ENCODE peak calls at places on chromosomes 3 and 15, in four cellular contexts. M, R, J and I are unnamed samples.
A peak's percentile ranks its signal among the peaks of the same experiment; 100 is the strongest.

GRCh38 chr15:41546846-41547786 is 3.1 kb upstream of the RPAP1 start:
- DNase-seq in M (no peak), R (no peak), J (no peak), I (no peak)

GRCh38 chr3:38114875-38115644 is 21.9 kb downstream of the ACAA1 start:
- DNase-seq in M (peak; percentile 20), R (no peak), J (no peak), I (no peak)

GRCh38 chr15:70608156-70608555 is 155.2 kb downstream of the UACA start:
- DNase-seq in M (no peak), R (no peak), J (peak; percentile 53), I (no peak)

GRCh38 chr3:14344351-14344750 is 58.1 kb upstream of the SLC6A6 start:
- DNase-seq in M (no peak), R (no peak), J (no peak), I (no peak)

GRCh38 chr3:39531681-39532080 is 64.2 kb downstream of the MOBP start:
- DNase-seq in M (no peak), R (no peak), J (peak; percentile 4), I (no peak)

GRCh38 chr3:8846176-8846575 is 76.8 kb upstream of the OXTR start:
- DNase-seq in M (no peak), R (no peak), J (no peak), I (no peak)

GRCh38 chr3:183149915-183150825 is 12.4 kb downstream of the LAMP3 start:
- DNase-seq in M (no peak), R (no peak), J (peak; percentile 60), I (no peak)

GRCh38 chr3:184580376-184580775 is 18.8 kb downstream of the EPHB3 start:
- DNase-seq in M (no peak), R (no peak), J (no peak), I (no peak)

GRCh38 chr15:95281470-95281869 is 1049.0 kb upstream of the NR2F2 start:
- DNase-seq in M (no peak), R (no peak), J (no peak), I (no peak)

GRCh38 chr15:37995461-37996347 is 61.3 kb downstream of the TMCO5A start:
- DNase-seq in M (peak; percentile 31), R (peak; percentile 48), J (peak; percentile 57), I (no peak)

GRCh38 chr3:127753338-127753737 is 69.0 kb downstream of the MGLL start:
- DNase-seq in M (no peak), R (no peak), J (no peak), I (no peak)

DNA sequence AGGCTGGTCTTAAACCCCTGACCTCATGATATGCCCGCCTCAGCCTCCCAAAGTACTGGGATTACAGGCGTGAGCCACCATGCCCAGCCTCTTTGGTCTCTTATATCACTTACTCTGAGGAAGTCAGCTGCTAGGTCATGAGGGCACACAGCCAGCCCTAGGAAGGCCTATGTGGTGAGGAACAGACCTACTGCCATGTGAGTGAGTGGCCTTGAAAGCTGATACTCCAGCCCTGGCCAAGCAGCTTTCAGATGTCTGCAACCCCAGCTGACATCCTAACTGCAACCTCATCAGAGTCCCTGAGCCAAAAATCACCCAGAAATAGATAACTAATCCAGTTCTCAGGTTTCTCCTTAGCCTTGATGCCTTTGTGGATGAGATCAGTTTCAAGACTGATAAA is 224.3 kb downstream of the EDEM1 start:
- DNase-seq in M (no peak), R (no peak), J (no peak), I (no peak)
- TF ChIP-seq CTCF in M (no peak), R (no peak), J (no peak), I (no peak)

DNA sequence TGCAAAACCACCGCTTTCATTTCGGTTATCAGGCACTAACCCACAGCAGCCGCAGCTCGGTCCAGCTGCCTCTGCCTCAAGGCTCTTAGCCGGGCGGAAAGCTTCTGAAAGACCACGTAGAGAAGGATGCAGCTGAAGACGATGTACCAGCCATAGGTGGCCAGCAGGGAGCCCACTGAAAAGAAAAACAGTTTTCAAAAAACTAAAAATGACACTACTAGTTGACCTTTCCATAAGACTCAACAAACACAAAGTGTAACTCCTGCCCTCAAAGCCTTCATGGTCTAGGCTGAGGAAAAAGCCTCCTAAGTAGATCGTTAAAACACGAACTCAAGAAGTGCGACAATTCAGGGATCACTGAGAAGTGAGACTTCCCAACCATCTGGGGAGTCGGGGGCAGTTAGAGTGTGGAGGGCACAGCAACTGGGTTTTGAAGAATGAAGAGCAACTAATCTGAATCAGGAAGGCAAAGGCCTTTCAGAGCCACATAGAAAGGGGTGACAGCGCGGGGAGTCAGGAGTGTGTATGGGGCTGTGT is 716 bp downstream of the SELENOS start:
- DNase-seq in M (no peak), R (no peak), J (peak; percentile 67), I (no peak)
- TF ChIP-seq CTCF in M (no peak), R (no peak), J (peak; percentile 20), I (peak; percentile 70)

DNA sequence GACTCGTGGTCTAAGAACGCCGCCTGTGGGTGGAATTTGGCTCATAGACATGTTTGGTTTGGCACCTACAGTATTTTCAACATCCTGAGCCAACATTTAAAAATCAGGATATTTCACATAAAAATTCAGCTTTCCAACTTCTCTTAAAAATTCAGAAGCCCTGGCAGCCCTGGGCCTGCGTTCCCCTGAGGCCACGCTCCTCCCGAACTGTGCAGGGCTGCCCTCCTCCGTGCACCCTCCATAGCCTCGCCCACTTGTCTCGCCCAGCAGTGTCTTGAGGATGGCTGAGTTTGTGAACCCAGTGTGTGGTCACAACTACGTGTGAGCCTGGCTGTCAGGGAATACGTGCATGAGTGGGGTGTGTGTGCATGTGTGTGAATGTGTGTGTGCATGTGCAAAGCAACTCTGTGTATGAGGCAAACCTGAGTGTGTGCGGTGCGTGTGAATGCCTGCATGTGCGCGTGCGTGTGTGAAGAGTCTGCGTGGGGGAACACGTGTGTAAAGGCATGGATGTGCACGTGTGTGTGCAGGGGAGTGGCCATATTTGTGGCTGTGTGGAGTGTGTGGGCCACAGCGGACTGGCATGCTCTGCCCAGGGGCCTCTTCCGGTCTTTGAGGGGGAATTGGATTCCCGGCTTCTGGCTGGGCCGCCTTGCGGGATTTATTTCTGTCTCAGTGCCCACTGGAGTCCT is 30.9 kb downstream of the PTH1R start:
- DNase-seq in M (no peak), R (peak; percentile 42), J (no peak), I (no peak)
- TF ChIP-seq CTCF in M (no peak), R (no peak), J (no peak), I (no peak)

GRCh38 chr15:98649621-98649995 is 1.3 kb downstream of the IGF1R start:
- DNase-seq in M (no peak), R (peak; percentile 51), J (peak; percentile 75), I (peak; percentile 57)

GRCh38 chr15:98648654-98649537 is 557 bp downstream of the IGF1R start:
- DNase-seq in M (no peak), R (peak; percentile 50), J (peak; percentile 76), I (peak; percentile 69)

GRCh38 chr15:98647774-98648653 is at the start of gene IGF1R:
- DNase-seq in M (no peak), R (peak; percentile 87), J (peak; percentile 93), I (peak; percentile 90)

GRCh38 chr15:98646546-98647025 is 1.8 kb upstream of the IGF1R start:
- DNase-seq in M (no peak), R (no peak), J (no peak), I (no peak)

GRCh38 chr15:98647026-98647773 is 1.1 kb upstream of the IGF1R start:
- DNase-seq in M (no peak), R (peak; percentile 70), J (peak; percentile 93), I (peak; percentile 85)
- TF ChIP-seq CTCF in M (no peak), R (peak; percentile 73), J (no peak), I (peak; percentile 74)

DNA sequence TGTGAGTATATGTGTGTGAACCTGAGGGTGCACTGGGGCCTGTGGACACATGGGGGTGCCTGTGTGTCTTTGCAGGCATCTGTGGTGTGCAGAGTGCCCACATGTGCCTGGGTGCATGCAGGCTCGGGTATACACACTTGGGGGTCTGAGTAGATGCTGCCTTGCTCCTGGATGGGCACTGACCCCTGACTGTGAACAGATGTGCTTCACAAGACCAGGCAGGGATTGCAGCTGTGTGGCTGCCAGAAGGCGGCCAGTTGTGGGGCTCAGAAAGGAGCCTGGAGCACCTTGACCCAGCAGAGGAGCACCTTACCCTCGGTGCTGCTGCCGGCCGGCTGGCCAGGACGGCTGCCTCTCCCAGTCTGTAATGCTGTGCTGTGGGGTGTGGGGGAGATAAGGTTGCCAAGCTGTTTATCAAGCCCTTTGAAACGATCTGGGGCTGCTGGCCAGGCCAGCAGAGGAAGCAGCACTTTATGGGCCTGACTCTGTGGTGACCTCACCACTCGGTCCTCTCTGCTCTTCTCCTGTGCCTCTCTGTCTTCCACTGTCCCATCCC is 55.5 kb upstream of the MRPS22 start:
- DNase-seq in M (no peak), R (no peak), J (no peak), I (no peak)
- TF ChIP-seq CTCF in M (no peak), R (no peak), J (no peak), I (no peak)

DNA sequence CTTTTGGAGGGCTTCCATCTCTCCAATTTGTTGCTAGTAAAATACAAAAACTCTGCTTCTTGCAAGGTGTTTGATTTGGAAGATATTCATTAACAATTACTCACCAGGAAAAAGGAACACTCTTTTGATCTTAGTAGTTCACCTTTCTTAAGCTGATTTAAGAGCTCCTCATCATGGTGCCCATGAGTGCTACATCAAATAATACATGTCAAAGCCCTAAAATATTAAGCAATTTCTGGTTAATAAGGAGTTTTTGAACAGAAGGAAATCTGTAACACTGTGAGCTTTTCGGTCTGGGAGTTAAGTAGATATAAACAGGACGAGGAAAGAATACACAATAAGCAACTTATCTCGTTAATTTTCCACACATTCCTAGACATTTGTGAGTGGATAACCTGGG is 83.9 kb upstream of the DCBLD2 start:
- DNase-seq in M (no peak), R (no peak), J (no peak), I (no peak)
- TF ChIP-seq CTCF in M (no peak), R (no peak), J (no peak), I (no peak)

DNA sequence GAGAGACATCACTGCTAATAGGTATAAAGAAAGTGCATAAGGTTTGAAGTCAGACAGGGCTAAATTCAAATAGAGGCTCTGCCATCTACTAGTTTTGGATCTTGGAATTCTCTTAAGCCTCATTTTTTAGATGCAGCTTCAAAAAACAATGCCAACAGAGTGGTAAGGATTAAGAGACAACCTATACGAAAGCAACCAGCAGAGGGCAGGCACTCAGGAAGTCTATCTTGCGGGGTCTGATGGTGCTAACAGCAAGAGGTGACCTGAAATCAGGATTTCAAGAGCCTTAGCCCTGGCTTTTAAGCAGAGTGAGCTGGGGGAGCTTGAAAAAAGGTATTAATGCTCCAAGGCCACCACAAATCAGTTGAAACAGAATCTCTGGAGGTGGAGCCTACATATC is 40.7 kb downstream of the LDHAL6B start:
- DNase-seq in M (no peak), R (peak; percentile 91), J (peak; percentile 60), I (peak; percentile 47)
- TF ChIP-seq CTCF in M (no peak), R (no peak), J (peak; percentile 61), I (peak; percentile 53)

DNA sequence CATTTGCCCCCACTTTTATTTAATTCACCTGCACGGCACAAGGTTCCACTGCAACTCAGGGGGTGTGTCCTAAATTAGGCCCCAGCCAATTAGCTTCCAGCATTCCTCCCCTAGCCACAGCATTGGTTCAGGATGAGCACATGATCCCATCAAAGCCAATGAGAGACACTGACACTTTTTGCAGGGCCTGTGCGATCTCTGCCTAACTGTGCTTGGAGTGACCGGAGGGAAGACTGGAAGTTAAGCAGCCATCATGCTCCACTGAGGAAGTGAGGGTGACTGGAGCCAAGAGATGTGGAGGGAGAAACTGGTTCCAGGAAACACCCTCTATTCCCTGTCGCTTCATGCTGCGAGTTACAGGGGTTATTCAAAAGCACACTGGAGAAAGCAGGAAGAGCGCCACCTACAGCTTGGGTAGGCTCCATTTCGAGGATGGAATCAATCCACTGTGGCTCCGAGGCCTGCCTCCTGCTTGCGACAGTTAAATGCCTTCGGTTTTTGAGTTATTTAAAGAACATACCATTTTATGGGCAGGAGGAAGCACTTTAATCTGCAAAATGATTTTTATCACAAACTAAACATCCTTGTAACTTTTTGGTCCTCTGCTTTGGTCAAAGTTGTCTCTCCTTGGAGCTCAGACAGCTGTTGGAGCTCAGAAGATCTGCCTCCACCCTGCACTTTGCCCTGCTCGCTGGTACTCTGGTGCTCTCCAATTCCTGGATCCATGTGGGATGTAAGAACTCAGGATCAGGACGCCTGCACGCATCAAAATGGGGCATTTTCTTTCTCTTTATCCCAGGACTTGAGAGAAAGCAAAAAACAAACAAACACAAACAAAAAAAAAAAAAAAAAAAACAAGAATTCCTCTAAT is 122.4 kb upstream of the WNT5A start:
- DNase-seq in M (no peak), R (no peak), J (peak; percentile 5), I (no peak)
- TF ChIP-seq CTCF in M (no peak), R (no peak), J (peak; percentile 31), I (no peak)